ENCODE peak calls at places on chromosome 14, in six cellular contexts. One of them, this sample, is unnamed. For H3K4me1, the result is how much of the 10 kb centered on the place peaks cover.

GRCh38 chr14:20350860-20351259 is 7.4 kb downstream of the PARP2 start:
- DNase-seq in tibial artery: no peak
- DNase-seq in naive thymus-derived CD4-positive, alpha-beta T cell: no peak
- DNase-seq in Karpas-422: no peak
- DNase-seq in heart left ventricle: no peak
- DNase-seq in body of pancreas: no peak
- DNase-seq in this sample: no peak

GRCh38 chr14:61337893-61338292 is 16.5 kb downstream of the PRKCH start:
- DNase-seq in tibial artery: no peak
- DNase-seq in naive thymus-derived CD4-positive, alpha-beta T cell: peak
- DNase-seq in Karpas-422: no peak
- DNase-seq in heart left ventricle: no peak
- DNase-seq in body of pancreas: no peak
- DNase-seq in this sample: no peak

GRCh38 chr14:35879141-35879648 is 53.1 kb downstream of the BRMS1L start:
- DNase-seq in tibial artery: no peak
- DNase-seq in naive thymus-derived CD4-positive, alpha-beta T cell: no peak
- DNase-seq in Karpas-422: no peak
- DNase-seq in heart left ventricle: no peak
- DNase-seq in body of pancreas: no peak
- DNase-seq in this sample: no peak

GRCh38 chr14:85527006-85527405 is 2.9 kb upstream of the FLRT2 start:
- DNase-seq in tibial artery: no peak
- DNase-seq in naive thymus-derived CD4-positive, alpha-beta T cell: no peak
- DNase-seq in Karpas-422: no peak
- DNase-seq in heart left ventricle: no peak
- DNase-seq in body of pancreas: no peak
- DNase-seq in this sample: no peak

GRCh38 chr14:91373591-91374245 is 43.9 kb downstream of the CCDC88C start:
- DNase-seq in tibial artery: no peak
- DNase-seq in naive thymus-derived CD4-positive, alpha-beta T cell: peak
- DNase-seq in Karpas-422: peak
- DNase-seq in heart left ventricle: no peak
- DNase-seq in body of pancreas: no peak
- DNase-seq in this sample: no peak

GRCh38 chr14:71666579-71667145 is 265.6 kb upstream of the RGS6 start:
- DNase-seq in tibial artery: no peak
- DNase-seq in naive thymus-derived CD4-positive, alpha-beta T cell: no peak
- DNase-seq in Karpas-422: no peak
- DNase-seq in heart left ventricle: no peak
- DNase-seq in body of pancreas: no peak
- DNase-seq in this sample: no peak

GRCh38 chr14:69535230-69535848 is 39.3 kb downstream of the CCDC177 start:
- DNase-seq in tibial artery: peak
- DNase-seq in naive thymus-derived CD4-positive, alpha-beta T cell: no peak
- DNase-seq in Karpas-422: no peak
- DNase-seq in heart left ventricle: no peak
- DNase-seq in body of pancreas: peak
- DNase-seq in this sample: peak

GRCh38 chr14:58131386-58131785 is 20.6 kb downstream of the ARMH4 start:
- DNase-seq in tibial artery: no peak
- DNase-seq in naive thymus-derived CD4-positive, alpha-beta T cell: no peak
- DNase-seq in Karpas-422: no peak
- DNase-seq in heart left ventricle: no peak
- DNase-seq in body of pancreas: no peak
- DNase-seq in this sample: peak

GRCh38 chr14:77903233-77903632 is 103.3 kb downstream of the ADCK1 start:
- DNase-seq in tibial artery: no peak
- DNase-seq in naive thymus-derived CD4-positive, alpha-beta T cell: no peak
- DNase-seq in Karpas-422: no peak
- DNase-seq in heart left ventricle: no peak
- DNase-seq in body of pancreas: no peak
- DNase-seq in this sample: no peak

GRCh38 chr14:64931123-64931522 is 11.4 kb downstream of the GPX2 start:
- DNase-seq in tibial artery: no peak
- DNase-seq in naive thymus-derived CD4-positive, alpha-beta T cell: no peak
- DNase-seq in Karpas-422: no peak
- DNase-seq in heart left ventricle: no peak
- DNase-seq in body of pancreas: no peak
- DNase-seq in this sample: no peak

GRCh38 chr14:64928239-64929002 is 14.1 kb downstream of the GPX2 start:
- DNase-seq in tibial artery: no peak
- DNase-seq in naive thymus-derived CD4-positive, alpha-beta T cell: peak
- DNase-seq in Karpas-422: no peak
- DNase-seq in heart left ventricle: no peak
- DNase-seq in body of pancreas: no peak
- DNase-seq in this sample: no peak

GRCh38 chr14:64926398-64926995 is 12.2 kb downstream of the CHURC1 start:
- DNase-seq in tibial artery: no peak
- DNase-seq in naive thymus-derived CD4-positive, alpha-beta T cell: no peak
- DNase-seq in Karpas-422: no peak
- DNase-seq in heart left ventricle: no peak
- DNase-seq in body of pancreas: no peak
- DNase-seq in this sample: no peak

GRCh38 chr14:64930085-64930843 is 12.3 kb downstream of the GPX2 start:
- DNase-seq in tibial artery: no peak
- DNase-seq in naive thymus-derived CD4-positive, alpha-beta T cell: no peak
- DNase-seq in Karpas-422: no peak
- DNase-seq in heart left ventricle: no peak
- DNase-seq in body of pancreas: no peak
- DNase-seq in this sample: no peak

DNA sequence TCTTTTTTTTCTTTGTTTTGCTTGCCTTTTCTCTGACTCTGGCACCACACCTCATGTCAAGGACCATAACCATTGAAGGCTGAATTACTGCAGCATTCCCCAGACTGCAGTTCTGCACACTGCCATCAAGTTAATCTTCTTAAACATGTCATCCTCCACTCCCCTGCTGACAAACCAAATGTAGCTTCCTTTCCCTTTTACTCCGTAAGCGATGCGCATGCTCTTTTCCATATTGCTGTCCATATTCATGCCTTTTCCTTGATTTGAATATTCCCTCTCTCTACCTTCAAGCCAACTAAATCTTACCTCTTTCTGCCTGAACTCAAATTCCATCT is 13.6 kb downstream of the GPX2 start:
- DNase-seq in tibial artery: no peak
- DNase-seq in naive thymus-derived CD4-positive, alpha-beta T cell: no peak
- DNase-seq in Karpas-422: no peak
- DNase-seq in heart left ventricle: no peak
- DNase-seq in body of pancreas: no peak
- DNase-seq in this sample: no peak
- H3K4me3 ChIP-seq in tibial artery: no peak
- H3K4me3 ChIP-seq in naive thymus-derived CD4-positive, alpha-beta T cell: peak
- H3K4me3 ChIP-seq in Karpas-422: no peak
- H3K4me3 ChIP-seq in heart left ventricle: no peak
- H3K4me3 ChIP-seq in body of pancreas: no peak
- H3K4me3 ChIP-seq in this sample: no peak

GRCh38 chr14:89391123-89391522 is 25.9 kb downstream of the FOXN3 start:
- DNase-seq in tibial artery: no peak
- DNase-seq in naive thymus-derived CD4-positive, alpha-beta T cell: no peak
- DNase-seq in Karpas-422: no peak
- DNase-seq in heart left ventricle: no peak
- DNase-seq in body of pancreas: no peak
- DNase-seq in this sample: no peak
- H3K4me1 ChIP-seq in tibial artery: under half
- H3K4me1 ChIP-seq in naive thymus-derived CD4-positive, alpha-beta T cell: under half
- H3K4me1 ChIP-seq in Karpas-422: under half
- H3K4me1 ChIP-seq in heart left ventricle: under half
- H3K4me1 ChIP-seq in body of pancreas: under half
- H3K4me1 ChIP-seq in this sample: under half

DNA sequence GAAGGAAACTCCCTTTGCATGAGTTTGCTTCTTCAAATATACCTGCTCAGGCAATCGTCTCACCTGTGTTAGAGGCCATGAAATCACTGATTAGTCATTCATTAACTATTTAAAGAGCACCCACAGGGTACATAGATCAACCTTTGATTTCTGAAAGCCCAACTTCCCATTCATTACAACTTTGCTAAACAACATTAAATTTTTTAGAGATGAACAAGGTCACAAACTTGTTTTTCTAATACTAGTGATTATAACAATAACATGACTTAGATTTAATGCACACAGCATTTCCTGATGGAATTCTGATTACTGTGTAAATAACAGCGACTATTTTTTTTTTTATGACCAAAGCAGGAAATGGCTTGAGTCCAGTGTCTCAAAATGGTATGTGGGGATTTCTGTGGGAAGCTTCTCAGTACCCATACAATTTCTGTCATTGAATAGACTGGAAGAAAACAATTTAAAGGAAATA is 5.4 kb upstream of the ERO1A start:
- DNase-seq in tibial artery: no peak
- DNase-seq in naive thymus-derived CD4-positive, alpha-beta T cell: no peak
- DNase-seq in Karpas-422: no peak
- DNase-seq in heart left ventricle: no peak
- DNase-seq in body of pancreas: peak
- DNase-seq in this sample: no peak
- H3K27ac ChIP-seq in tibial artery: no peak
- H3K27ac ChIP-seq in naive thymus-derived CD4-positive, alpha-beta T cell: no peak
- H3K27ac ChIP-seq in Karpas-422: no peak
- H3K27ac ChIP-seq in heart left ventricle: peak
- H3K27ac ChIP-seq in body of pancreas: peak
- H3K27ac ChIP-seq in this sample: no peak

DNA sequence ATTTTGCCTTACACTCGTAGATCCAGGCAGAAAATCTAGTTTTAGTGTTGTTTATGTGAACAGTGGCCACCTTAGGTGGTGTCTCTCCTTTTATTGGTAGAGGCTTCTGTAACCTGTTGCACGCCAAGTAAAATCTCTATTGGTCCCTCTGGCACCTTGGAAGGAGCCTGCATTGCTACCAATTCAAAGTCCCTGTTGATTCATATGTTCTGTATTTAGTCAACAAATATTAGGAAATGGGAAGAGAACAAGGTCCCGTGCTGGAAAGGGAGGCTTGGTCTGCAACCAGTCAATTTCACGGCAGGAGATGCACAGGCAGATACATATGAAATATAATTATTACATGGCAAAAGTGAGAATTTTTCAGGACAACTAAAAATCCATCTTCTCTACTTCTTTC is 6.4 kb upstream of the GPHN start:
- DNase-seq in tibial artery: no peak
- DNase-seq in naive thymus-derived CD4-positive, alpha-beta T cell: no peak
- DNase-seq in Karpas-422: no peak
- DNase-seq in heart left ventricle: no peak
- DNase-seq in body of pancreas: no peak
- DNase-seq in this sample: no peak
- H3K4me3 ChIP-seq in tibial artery: no peak
- H3K4me3 ChIP-seq in naive thymus-derived CD4-positive, alpha-beta T cell: no peak
- H3K4me3 ChIP-seq in Karpas-422: no peak
- H3K4me3 ChIP-seq in heart left ventricle: no peak
- H3K4me3 ChIP-seq in body of pancreas: no peak
- H3K4me3 ChIP-seq in this sample: no peak

DNA sequence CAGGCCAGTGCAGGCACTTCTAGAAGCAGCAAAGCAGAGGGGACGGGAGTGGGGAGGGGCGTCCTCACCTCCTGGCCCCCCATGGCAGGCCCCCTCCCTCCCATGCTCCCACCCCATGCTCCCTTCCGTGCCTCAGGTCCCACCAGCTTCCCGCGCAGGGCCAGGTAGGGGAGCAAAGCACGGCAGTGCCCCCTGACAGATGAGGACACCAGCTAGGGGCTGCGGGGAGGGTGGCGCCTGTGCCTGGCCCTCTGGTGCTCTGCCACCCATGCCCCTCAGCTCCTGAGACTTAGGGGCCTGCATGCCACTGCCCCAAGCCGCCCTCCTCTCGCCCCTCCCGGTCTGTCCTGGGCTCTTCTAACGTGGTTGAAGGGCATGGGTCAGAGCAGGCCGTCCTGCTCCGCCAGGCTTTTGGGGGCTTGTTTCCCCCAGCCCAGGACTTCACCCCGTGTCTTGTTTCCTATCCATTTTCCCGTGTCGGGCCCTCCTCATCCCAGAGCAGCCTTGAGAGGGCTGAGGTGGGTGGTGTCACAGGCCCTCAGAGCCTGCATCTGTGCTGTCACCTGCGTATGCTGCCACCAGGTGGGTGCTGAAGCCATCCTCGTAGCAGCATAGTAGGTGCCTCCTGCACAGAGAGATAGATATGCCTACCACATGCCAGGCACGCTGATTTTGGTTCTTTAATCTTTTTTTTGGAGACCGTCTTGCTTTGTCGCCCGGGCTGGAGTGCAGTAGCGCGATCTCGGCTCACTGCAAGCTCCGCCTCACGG is 10.2 kb downstream of the TRMT61A start:
- DNase-seq in tibial artery: no peak
- DNase-seq in naive thymus-derived CD4-positive, alpha-beta T cell: no peak
- DNase-seq in Karpas-422: peak
- DNase-seq in heart left ventricle: no peak
- DNase-seq in body of pancreas: no peak
- DNase-seq in this sample: no peak
- H3K4me1 ChIP-seq in tibial artery: under half
- H3K4me1 ChIP-seq in naive thymus-derived CD4-positive, alpha-beta T cell: under half
- H3K4me1 ChIP-seq in Karpas-422: under half
- H3K4me1 ChIP-seq in heart left ventricle: half or more
- H3K4me1 ChIP-seq in body of pancreas: under half
- H3K4me1 ChIP-seq in this sample: half or more